ENCODE peak calls at places on chromosomes 6 and 20, in four cellular contexts. W is A549, F is lower lobe of right lung, R is foreskin keratinocyte. P is an unnamed sample.

GRCh38 chr6:3835055-3835731 is 14.0 kb upstream of the FAM50B start:
- DNase-seq in W (no peak), F (no peak), R (no peak), P (no peak)

GRCh38 chr20:33757458-33757857 is 25.7 kb downstream of the ZNF341 start:
- DNase-seq in W (no peak), F (no peak), R (no peak), P (no peak)

GRCh38 chr6:8277769-8278168 is 157.6 kb downstream of the SLC35B3 start:
- DNase-seq in W (no peak), F (no peak), R (no peak), P (peak)

GRCh38 chr6:56595490-56596122 is 47.1 kb downstream of the DST start:
- DNase-seq in W (peak), F (no peak), R (peak), P (peak)

GRCh38 chr20:60299951-60300350 is 341.7 kb downstream of the CDH26 start:
- DNase-seq in W (no peak), F (no peak), R (no peak), P (no peak)

GRCh38 chr6:101224751-101225150 is 168.8 kb upstream of the GRIK2 start:
- DNase-seq in W (no peak), F (no peak), R (no peak), P (no peak)

GRCh38 chr6:158818580-158819212 is 472 bp downstream of the EZR start:
- DNase-seq in W (peak), F (peak), R (no peak), P (peak)

GRCh38 chr6:38239719-38240451 is 399.8 kb downstream of the BTBD9 start:
- DNase-seq in W (no peak), F (no peak), R (peak), P (no peak)

GRCh38 chr20:48722737-48723191 is 105.0 kb downstream of the PREX1 start:
- DNase-seq in W (peak), F (no peak), R (no peak), P (no peak)

GRCh38 chr6:107386340-107386739 is 73.0 kb downstream of the PDSS2 start:
- DNase-seq in W (no peak), F (no peak), R (peak), P (no peak)

GRCh38 chr6:79127660-79128059 is 49.6 kb upstream of the PHIP start:
- DNase-seq in W (no peak), F (peak), R (no peak), P (no peak)

GRCh38 chr20:58684291-58684690 is 8.3 kb upstream of the NPEPL1 start:
- DNase-seq in W (no peak), F (no peak), R (no peak), P (no peak)

GRCh38 chr6:156685823-156686428 is 91.3 kb upstream of the ARID1B start:
- DNase-seq in W (no peak), F (no peak), R (no peak), P (no peak)

GRCh38 chr20:56247954-56248782 is at the start of gene MC3R:
- DNase-seq in W (peak), F (peak), R (peak), P (peak)
- TF ChIP-seq CTCF in W (peak), F (peak), R (peak), P (peak)

GRCh38 chr6:20403080-20403765 is 1.5 kb downstream of the E2F3 start:
- DNase-seq in W (peak), F (peak), R (peak), P (peak)
- TF ChIP-seq CTCF in W (no peak), F (no peak), R (no peak), P (no peak)

GRCh38 chr20:30919514-30920188 is 337.8 kb upstream of the DEFB115 start:
- DNase-seq in W (no peak), F (no peak), R (no peak), P (no peak)
- TF ChIP-seq CTCF in W (no peak), F (no peak), R (no peak), P (no peak)

GRCh38 chr6:6711832-6712231 is 123.3 kb downstream of the LY86 start:
- DNase-seq in W (no peak), F (peak), R (no peak), P (no peak)

GRCh38 chr6:6713660-6714446 is 125.3 kb downstream of the LY86 start:
- DNase-seq in W (no peak), F (no peak), R (no peak), P (no peak)

GRCh38 chr6:6712979-6713514 is 124.5 kb downstream of the LY86 start:
- DNase-seq in W (no peak), F (peak), R (no peak), P (no peak)

GRCh38 chr6:6714498-6715360 is 126.2 kb downstream of the LY86 start:
- DNase-seq in W (no peak), F (no peak), R (no peak), P (no peak)

DNA sequence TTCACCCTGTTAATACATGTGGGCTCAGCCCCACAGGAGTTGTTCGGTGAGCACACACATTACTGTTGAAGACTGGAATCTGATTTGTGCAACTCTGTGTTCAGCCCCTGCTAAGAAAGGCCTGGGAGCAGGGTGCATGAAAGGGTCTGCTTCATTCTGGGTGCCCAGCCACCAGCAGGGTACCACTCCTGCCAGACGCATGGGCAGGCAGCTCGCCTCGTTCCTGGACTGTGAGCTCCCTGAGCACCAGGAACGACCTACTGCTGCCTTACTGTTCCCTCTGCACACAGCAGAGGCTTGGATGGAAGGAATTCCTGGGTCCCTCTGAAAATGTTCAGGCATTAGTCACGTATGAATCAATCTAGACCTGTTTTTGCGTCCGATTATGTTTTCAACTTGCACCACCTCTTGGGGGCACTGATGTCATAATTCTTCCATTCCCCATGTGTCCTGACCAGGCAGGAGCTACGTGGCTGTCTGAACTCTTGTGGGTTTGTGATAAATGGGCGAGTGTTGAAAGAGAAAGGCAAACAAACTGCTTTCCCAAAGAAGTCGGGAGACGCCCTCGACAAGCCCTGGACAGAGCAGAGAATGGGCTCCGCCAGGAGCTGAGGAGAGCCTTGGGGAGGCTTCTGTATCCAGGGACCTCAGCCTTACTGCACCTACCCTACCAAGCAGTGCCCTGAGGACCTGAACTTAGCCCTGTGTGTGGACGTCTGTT is 123.9 kb downstream of the LY86 start:
- DNase-seq in W (peak), F (peak), R (peak), P (no peak)
- TF ChIP-seq CTCF in W (peak), F (no peak), R (peak), P (no peak)

GRCh38 chr20:57609842-57610167 is 10.4 kb downstream of the ZBP1 start:
- DNase-seq in W (no peak), F (no peak), R (no peak), P (no peak)
- TF ChIP-seq CTCF in W (no peak), F (no peak), R (no peak), P (peak)

GRCh38 chr6:44157152-44157521 is 1.5 kb upstream of the CAPN11 start:
- DNase-seq in W (no peak), F (no peak), R (no peak), P (no peak)
- TF ChIP-seq CTCF in W (no peak), F (no peak), R (no peak), P (no peak)

P was measured in nephron progenitor cell.